ENCODE peak calls at places on chromosomes 6 and 20, in five cellular contexts. G is spleen, M is right atrium auricular region, I is AG04450, O is SK-N-SH. Y is an unnamed sample.

GRCh38 chr6:125787791-125788190 is 3.0 kb upstream of the NCOA7 start:
- DNase-seq in G (no peak), M (no peak), I (no peak), O (no peak), Y (no peak)

GRCh38 chr20:15584507-15584906 is 988.7 kb downstream of the KIF16B start:
- DNase-seq in G (no peak), M (no peak), I (no peak), O (no peak), Y (no peak)

GRCh38 chr6:13412639-13413465 is 74.5 kb downstream of the GFOD1 start:
- DNase-seq in G (no peak), M (no peak), I (no peak), O (no peak), Y (no peak)

GRCh38 chr20:12928755-12929401 is 79.9 kb upstream of the SPTLC3 start:
- DNase-seq in G (no peak), M (no peak), I (peak), O (no peak), Y (no peak)

GRCh38 chr6:157867155-157867559 is 44.1 kb downstream of the SNX9 start:
- DNase-seq in G (no peak), M (no peak), I (no peak), O (no peak), Y (peak)

GRCh38 chr6:44594471-44594870 is 207.0 kb downstream of the CDC5L start:
- DNase-seq in G (no peak), M (peak), I (no peak), O (no peak), Y (no peak)

GRCh38 chr6:149223934-149224333 is 93.6 kb upstream of the TAB2 start:
- DNase-seq in G (no peak), M (no peak), I (no peak), O (no peak), Y (no peak)

GRCh38 chr6:7058250-7058923 is 49.4 kb upstream of the RREB1 start:
- DNase-seq in G (no peak), M (no peak), I (peak), O (no peak), Y (peak)

GRCh38 chr6:150142657-150143501 is at the start of gene PPP1R14C:
- DNase-seq in G (no peak), M (no peak), I (no peak), O (peak), Y (peak)

GRCh38 chr6:122710908-122711307 is 68.6 kb upstream of the FABP7 start:
- DNase-seq in G (no peak), M (no peak), I (no peak), O (no peak), Y (no peak)

GRCh38 chr6:48814957-48815356 is 648.1 kb downstream of the MMUT start:
- DNase-seq in G (no peak), M (no peak), I (no peak), O (no peak), Y (no peak)

GRCh38 chr6:20661721-20662120 is 127.5 kb downstream of the CDKAL1 start:
- DNase-seq in G (no peak), M (no peak), I (no peak), O (peak), Y (peak)

GRCh38 chr20:34075647-34076046 is 36.4 kb downstream of the EIF2S2 start:
- DNase-seq in G (no peak), M (no peak), I (no peak), O (no peak), Y (no peak)

GRCh38 chr6:151021878-151022277 is 156.4 kb downstream of the MTHFD1L start:
- DNase-seq in G (no peak), M (no peak), I (no peak), O (no peak), Y (no peak)

GRCh38 chr6:130473886-130474285 is 108.1 kb downstream of the TMEM200A start:
- DNase-seq in G (no peak), M (no peak), I (no peak), O (no peak), Y (no peak)

GRCh38 chr6:42136508-42137191 is 5.8 kb downstream of the C6orf132 start:
- DNase-seq in G (no peak), M (no peak), I (peak), O (peak), Y (peak)

GRCh38 chr20:50607436-50607835 is 83.9 kb downstream of the RIPOR3 start:
- DNase-seq in G (no peak), M (no peak), I (no peak), O (no peak), Y (no peak)

GRCh38 chr20:60057866-60058807 is 99.9 kb downstream of the CDH26 start:
- DNase-seq in G (peak), M (peak), I (no peak), O (no peak), Y (peak)

GRCh38 chr6:119834418-119834817 is 484.9 kb upstream of the MAN1A1 start:
- DNase-seq in G (no peak), M (no peak), I (no peak), O (no peak), Y (no peak)

GRCh38 chr6:135008072-135008940 is 46.3 kb downstream of the HBS1L start:
- DNase-seq in G (no peak), M (no peak), I (no peak), O (no peak), Y (no peak)

GRCh38 chr6:158684311-158684710 is 34.5 kb downstream of the SYTL3 start:
- DNase-seq in G (no peak), M (no peak), I (no peak), O (no peak), Y (no peak)

GRCh38 chr20:10075606-10076005 is 40.8 kb downstream of the ANKEF1 start:
- DNase-seq in G (no peak), M (no peak), I (no peak), O (no peak), Y (no peak)
- H3K27ac ChIP-seq in G (no peak), M (no peak), I (no peak), O (no peak), Y (no peak)

DNA sequence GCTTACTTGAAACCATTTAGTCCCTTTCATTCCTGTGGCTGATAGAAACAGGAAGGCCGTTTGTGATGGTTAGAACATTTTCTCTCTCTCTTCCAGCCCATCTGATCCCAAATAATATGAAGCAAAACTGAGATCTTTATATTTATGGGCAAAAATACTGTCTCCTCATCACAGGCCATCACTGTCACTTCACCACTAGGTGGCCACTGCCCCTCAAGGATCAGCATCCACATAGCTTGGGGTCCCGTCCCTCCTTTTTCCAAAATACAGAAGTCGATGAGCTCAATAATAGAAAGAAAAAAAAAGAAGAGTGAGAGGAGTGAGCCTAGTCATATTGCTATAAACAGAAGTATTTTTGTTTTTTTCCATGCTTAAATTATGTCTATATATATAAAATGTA is 46.4 kb upstream of the LAMP5 start:
- DNase-seq in G (no peak), M (no peak), I (no peak), O (peak), Y (peak)
- TF ChIP-seq CTCF in G (peak), M (peak), I (peak), O (peak), Y (peak)

GRCh38 chr6:144416773-144417172 is 131.6 kb downstream of the UTRN start:
- DNase-seq in G (no peak), M (no peak), I (no peak), O (no peak), Y (no peak)

GRCh38 chr6:144415835-144416237 is 130.7 kb downstream of the UTRN start:
- DNase-seq in G (no peak), M (no peak), I (peak), O (no peak), Y (no peak)

GRCh38 chr6:144417686-144418085 is 132.6 kb downstream of the UTRN start:
- DNase-seq in G (no peak), M (no peak), I (no peak), O (no peak), Y (no peak)

GRCh38 chr6:144415014-144415413 is 129.9 kb downstream of the UTRN start:
- DNase-seq in G (no peak), M (no peak), I (peak), O (no peak), Y (no peak)

DNA sequence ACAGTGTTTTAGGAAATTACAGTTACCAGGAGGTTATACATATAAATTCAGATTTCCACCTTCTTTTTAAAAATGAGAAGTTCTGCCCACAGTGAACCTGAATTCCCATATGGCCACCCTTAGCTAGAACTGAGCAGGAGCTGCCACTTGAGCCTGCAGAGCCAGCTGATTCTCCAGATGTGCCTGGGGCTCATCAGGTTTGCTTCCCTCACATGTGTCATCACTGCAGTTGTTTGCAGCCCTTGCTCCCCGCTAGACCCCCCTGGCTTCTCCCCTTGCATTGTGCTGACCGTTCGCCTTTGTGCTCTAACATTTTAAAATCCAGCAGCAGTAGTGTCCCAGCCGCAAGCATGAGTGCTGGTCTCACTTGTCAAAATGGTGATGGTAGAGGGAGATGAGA is 131.1 kb downstream of the UTRN start:
- DNase-seq in G (no peak), M (no peak), I (no peak), O (no peak), Y (no peak)
- H3K27ac ChIP-seq in G (no peak), M (no peak), I (peak), O (no peak), Y (no peak)

GRCh38 chr6:54243699-54244098 is 64.5 kb upstream of the TINAG start:
- DNase-seq in G (no peak), M (no peak), I (no peak), O (no peak), Y (no peak)
- TF ChIP-seq CTCF in G (no peak), M (no peak), I (no peak), O (no peak), Y (no peak)

GRCh38 chr6:153442096-153442495 is 311.0 kb upstream of the RGS17 start:
- DNase-seq in G (no peak), M (no peak), I (no peak), O (no peak), Y (no peak)
- H3K27ac ChIP-seq in G (no peak), M (no peak), I (no peak), O (no peak), Y (no peak)

DNA sequence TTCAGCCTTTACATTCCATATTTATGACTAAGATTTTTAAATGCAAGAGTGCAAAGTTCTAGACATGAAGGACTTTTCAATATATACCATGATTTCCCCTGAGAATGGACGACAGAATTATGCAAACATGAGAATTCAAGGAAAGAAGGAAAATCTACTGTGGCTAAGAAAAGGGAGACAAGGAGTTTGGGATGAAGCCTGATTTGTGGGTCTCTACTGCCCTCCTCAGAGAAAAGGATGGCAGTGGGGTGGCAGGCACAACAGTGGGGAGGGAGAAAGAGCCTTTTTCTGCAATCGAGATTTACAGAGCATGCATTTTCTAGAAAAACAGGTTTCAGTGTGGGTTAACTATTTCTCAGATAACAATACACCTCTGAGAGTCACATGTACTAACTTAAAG is 466.9 kb upstream of the NRSN1 start:
- DNase-seq in G (no peak), M (no peak), I (no peak), O (peak), Y (peak)
- TF ChIP-seq CTCF in G (peak), M (peak), I (peak), O (peak), Y (peak)

GRCh38 chr20:35345189-35345588 is 53.0 kb upstream of the FAM83C start:
- DNase-seq in G (no peak), M (no peak), I (no peak), O (no peak), Y (no peak)

GRCh38 chr20:35340436-35340835 is 48.2 kb upstream of the FAM83C start:
- DNase-seq in G (no peak), M (no peak), I (no peak), O (no peak), Y (no peak)

GRCh38 chr20:35342154-35342769 is 50.0 kb upstream of the FAM83C start:
- DNase-seq in G (no peak), M (no peak), I (no peak), O (no peak), Y (no peak)

GRCh38 chr20:35341366-35342028 is 49.3 kb upstream of the FAM83C start:
- DNase-seq in G (no peak), M (no peak), I (no peak), O (no peak), Y (no peak)

DNA sequence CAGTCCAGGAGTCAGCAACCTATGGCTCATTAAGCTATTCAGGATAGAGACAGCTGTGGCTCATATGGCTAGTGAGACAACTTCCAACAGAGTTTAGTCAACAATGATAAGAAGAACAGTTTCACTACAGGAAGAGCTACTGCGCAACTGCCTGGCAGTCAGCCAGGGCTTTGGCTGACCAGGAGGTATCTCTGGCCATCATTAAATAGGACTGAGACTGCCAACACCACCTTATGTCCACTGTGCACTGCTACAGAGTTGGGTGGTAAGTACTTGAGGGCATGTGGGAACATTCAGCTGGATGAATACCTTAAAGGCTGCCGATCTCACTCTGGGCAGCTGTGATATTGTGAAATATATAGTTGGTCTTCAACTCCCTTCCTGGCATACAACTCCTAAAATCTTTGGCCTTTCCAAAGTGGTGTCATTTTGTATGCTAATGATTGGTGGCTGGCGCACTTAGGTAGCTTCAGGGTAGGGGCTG is 52.2 kb upstream of the FAM83C start:
- DNase-seq in G (no peak), M (peak), I (peak), O (peak), Y (no peak)
- H3K27ac ChIP-seq in G (no peak), M (no peak), I (peak), O (peak), Y (no peak)